ENCODE peak calls at places on chromosome 20, in nine cellular contexts. O, L, W, T, E, X, C, B and J are unnamed samples.

GRCh38 chr20:288956-289692 is 1.4 kb downstream of the C20orf96 start:
- DNase-seq in O (no peak), L (no peak), W (no peak), T (no peak), E (no peak), X (no peak), C (no peak), B (no peak), J (no peak)

GRCh38 chr20:37714973-37715657 is 21.3 kb downstream of the CTNNBL1 start:
- DNase-seq in O (no peak), L (no peak), W (no peak), T (no peak), E (no peak), X (peak), C (no peak), B (no peak), J (no peak)

GRCh38 chr20:32626407-32626806 is 41.3 kb upstream of the NOL4L start:
- DNase-seq in O (no peak), L (no peak), W (no peak), T (no peak), E (no peak), X (no peak), C (no peak), B (no peak), J (no peak)

GRCh38 chr20:10218536-10219451 is at the start of gene SNAP25:
- DNase-seq in O (no peak), L (peak), W (peak), T (peak), E (no peak), X (peak), C (peak), B (peak), J (peak)

GRCh38 chr20:316316-317068 is 8.9 kb upstream of the SOX12 start:
- DNase-seq in O (no peak), L (no peak), W (no peak), T (no peak), E (no peak), X (no peak), C (no peak), B (no peak), J (no peak)

GRCh38 chr20:56003966-56004365 is 1.4 kb downstream of the CBLN4 start:
- DNase-seq in O (no peak), L (peak), W (no peak), T (no peak), E (no peak), X (no peak), C (peak), B (no peak), J (no peak)

GRCh38 chr20:25525857-25526256 is 59.5 kb downstream of the NINL start:
- DNase-seq in O (no peak), L (no peak), W (no peak), T (no peak), E (no peak), X (peak), C (no peak), B (peak), J (no peak)

GRCh38 chr20:62266340-62266739 is 28.0 kb downstream of the OSBPL2 start:
- DNase-seq in O (no peak), L (no peak), W (no peak), T (no peak), E (no peak), X (no peak), C (no peak), B (no peak), J (no peak)

GRCh38 chr20:44204156-44204831 is 6.3 kb downstream of the OSER1 start:
- DNase-seq in O (no peak), L (no peak), W (no peak), T (no peak), E (no peak), X (peak), C (no peak), B (no peak), J (no peak)

GRCh38 chr20:57698867-57699275 is 10.9 kb downstream of the PMEPA1 start:
- DNase-seq in O (no peak), L (no peak), W (no peak), T (no peak), E (no peak), X (no peak), C (no peak), B (no peak), J (no peak)

GRCh38 chr20:10648651-10649050 is 25.1 kb downstream of the JAG1 start:
- DNase-seq in O (peak), L (no peak), W (no peak), T (no peak), E (no peak), X (peak), C (no peak), B (peak), J (no peak)

GRCh38 chr20:51899674-51900073 is 97.4 kb upstream of the SALL4 start:
- DNase-seq in O (no peak), L (no peak), W (no peak), T (no peak), E (no peak), X (no peak), C (no peak), B (no peak), J (no peak)

GRCh38 chr20:36573798-36574277 is 441 bp downstream of the TGIF2 start:
- DNase-seq in O (no peak), L (peak), W (no peak), T (peak), E (no peak), X (no peak), C (peak), B (no peak), J (no peak)

GRCh38 chr20:61726979-61727378 is 338.7 kb downstream of the TAF4 start:
- DNase-seq in O (no peak), L (no peak), W (no peak), T (no peak), E (no peak), X (no peak), C (no peak), B (no peak), J (no peak)

GRCh38 chr20:35502352-35502751 is 27.1 kb downstream of the C20orf173 start:
- DNase-seq in O (no peak), L (no peak), W (no peak), T (no peak), E (no peak), X (no peak), C (no peak), B (no peak), J (no peak)

GRCh38 chr20:62755817-62756724 is 40.2 kb upstream of the MRGBP start:
- DNase-seq in O (no peak), L (no peak), W (no peak), T (no peak), E (no peak), X (no peak), C (peak), B (no peak), J (no peak)

GRCh38 chr20:38728911-38729642 is 4.8 kb downstream of the SLC32A1 start:
- DNase-seq in O (peak), L (peak), W (peak), T (no peak), E (no peak), X (no peak), C (no peak), B (no peak), J (no peak)

GRCh38 chr20:23606652-23607049 is 934 bp upstream of the CST9 start:
- DNase-seq in O (peak), L (peak), W (peak), T (peak), E (peak), X (peak), C (peak), B (peak), J (peak)

GRCh38 chr20:36775196-36775595 is 1.6 kb upstream of the DSN1 start:
- DNase-seq in O (no peak), L (no peak), W (no peak), T (no peak), E (no peak), X (no peak), C (no peak), B (no peak), J (no peak)

GRCh38 chr20:53611449-53611894 is 17.8 kb upstream of the ZNF217 start:
- DNase-seq in O (peak), L (peak), W (no peak), T (no peak), E (no peak), X (peak), C (no peak), B (peak), J (no peak)

GRCh38 chr20:709421-709820 is 33.8 kb upstream of the SCRT2 start:
- DNase-seq in O (peak), L (no peak), W (peak), T (no peak), E (no peak), X (no peak), C (peak), B (no peak), J (no peak)

GRCh38 chr20:46699651-46700359 is 9.6 kb upstream of the SLC2A10 start:
- DNase-seq in O (no peak), L (no peak), W (no peak), T (no peak), E (no peak), X (no peak), C (no peak), B (no peak), J (no peak)

GRCh38 chr20:15236812-15237211 is 899.4 kb upstream of the FLRT3 start:
- DNase-seq in O (no peak), L (no peak), W (no peak), T (no peak), E (no peak), X (peak), C (peak), B (no peak), J (no peak)

GRCh38 chr20:17835240-17835940 is 133.2 kb downstream of the SNX5 start:
- DNase-seq in O (no peak), L (no peak), W (no peak), T (no peak), E (no peak), X (peak), C (peak), B (peak), J (no peak)

GRCh38 chr20:43744121-43744520 is 17.3 kb upstream of the GTSF1L start:
- DNase-seq in O (no peak), L (no peak), W (peak), T (no peak), E (no peak), X (no peak), C (no peak), B (peak), J (no peak)

GRCh38 chr20:32484221-32485125 is 100.7 kb downstream of the NOL4L start:
- DNase-seq in O (no peak), L (peak), W (no peak), T (no peak), E (no peak), X (no peak), C (peak), B (no peak), J (peak)

GRCh38 chr20:59966428-59966827 is 8.2 kb downstream of the CDH26 start:
- DNase-seq in O (no peak), L (peak), W (no peak), T (no peak), E (no peak), X (no peak), C (no peak), B (no peak), J (no peak)

GRCh38 chr20:48298851-48299484 is 513.7 kb upstream of the SULF2 start:
- DNase-seq in O (no peak), L (peak), W (no peak), T (no peak), E (no peak), X (peak), C (no peak), B (peak), J (no peak)

GRCh38 chr20:34150616-34151015 is 38.6 kb upstream of the EIF2S2 start:
- DNase-seq in O (no peak), L (no peak), W (no peak), T (no peak), E (no peak), X (no peak), C (no peak), B (no peak), J (no peak)

GRCh38 chr20:25056601-25057233 is 1.2 kb downstream of the ACSS1 start:
- DNase-seq in O (no peak), L (no peak), W (no peak), T (no peak), E (no peak), X (no peak), C (peak), B (no peak), J (no peak)

GRCh38 chr20:16710781-16711180 is 19.0 kb upstream of the SNRPB2 start:
- DNase-seq in O (no peak), L (no peak), W (no peak), T (no peak), E (no peak), X (no peak), C (no peak), B (no peak), J (no peak)

GRCh38 chr20:14688045-14688444 is 350.6 kb upstream of the FLRT3 start:
- DNase-seq in O (no peak), L (no peak), W (no peak), T (no peak), E (no peak), X (no peak), C (no peak), B (no peak), J (no peak)